ENCODE peak calls at places on chromosomes 1 and 21, in six cellular contexts. X is lower lobe of right lung; B is left ventricle myocardium inferior; U is CD4-positive, CD25-positive, alpha-beta regulatory T cell; T is small intestine; N is left lung. F is an unnamed sample.

GRCh38 chr1:159699653-159700052 is 14.7 kb downstream of the CRP start:
- DNase-seq in X (no peak), B (no peak), U (no peak), T (no peak), N (no peak), F (no peak)

GRCh38 chr1:59554011-59554673 is 257.2 kb downstream of the FGGY start:
- DNase-seq in X (no peak), B (no peak), U (no peak), T (no peak), N (peak; percentile 49), F (no peak)

GRCh38 chr1:183882328-183883167 is 77.6 kb downstream of the RGL1 start:
- DNase-seq in X (no peak), B (no peak), U (no peak), T (no peak), N (no peak), F (no peak)

GRCh38 chr1:84688461-84689061 is 1.7 kb downstream of the SSX2IP start:
- DNase-seq in X (no peak), B (no peak), U (no peak), T (peak; percentile 64), N (no peak), F (no peak)

GRCh38 chr1:109768335-109768650 is 4.6 kb upstream of the EPS8L3 start:
- DNase-seq in X (no peak), B (peak; percentile 5), U (no peak), T (no peak), N (peak; percentile 25), F (no peak)

GRCh38 chr1:59415876-59416275 is 119.0 kb downstream of the FGGY start:
- DNase-seq in X (no peak), B (no peak), U (no peak), T (no peak), N (no peak), F (no peak)

GRCh38 chr1:247102381-247102780 is 1.8 kb downstream of the ZNF669 start:
- DNase-seq in X (no peak), B (no peak), U (no peak), T (no peak), N (no peak), F (no peak)

GRCh38 chr1:92883297-92883696 is 51.5 kb downstream of the RPL5 start:
- DNase-seq in X (no peak), B (no peak), U (no peak), T (no peak), N (no peak), F (no peak)

GRCh38 chr1:40421694-40422384 is 28.4 kb upstream of the ZFP69B start:
- DNase-seq in X (no peak), B (no peak), U (no peak), T (no peak), N (no peak), F (no peak)

GRCh38 chr1:74343191-74343590 is 108.0 kb downstream of the TNNI3K start:
- DNase-seq in X (no peak), B (peak; percentile 16), U (no peak), T (no peak), N (peak; percentile 28), F (no peak)

GRCh38 chr21:21085206-21085605 is 87.0 kb downstream of the NCAM2 start:
- DNase-seq in X (no peak), B (no peak), U (no peak), T (no peak), N (no peak), F (no peak)

GRCh38 chr1:33966346-33967141 is 102.7 kb downstream of the HMGB4 start:
- DNase-seq in X (no peak), B (no peak), U (no peak), T (no peak), N (no peak), F (no peak)

GRCh38 chr21:34811368-34811767 is 142.6 kb downstream of the CLIC6 start:
- DNase-seq in X (no peak), B (no peak), U (no peak), T (peak; percentile 47), N (no peak), F (no peak)
- H3K4me1 ChIP-seq in X (peaks cover 48% of the 10 kb centered on the region), B (no peaks in the 10 kb centered on the region), U (peaks cover 44% of the 10 kb centered on the region), T (peaks cover 5% of the 10 kb centered on the region), N (no peaks in the 10 kb centered on the region), F (peaks cover 75% of the 10 kb centered on the region)

DNA sequence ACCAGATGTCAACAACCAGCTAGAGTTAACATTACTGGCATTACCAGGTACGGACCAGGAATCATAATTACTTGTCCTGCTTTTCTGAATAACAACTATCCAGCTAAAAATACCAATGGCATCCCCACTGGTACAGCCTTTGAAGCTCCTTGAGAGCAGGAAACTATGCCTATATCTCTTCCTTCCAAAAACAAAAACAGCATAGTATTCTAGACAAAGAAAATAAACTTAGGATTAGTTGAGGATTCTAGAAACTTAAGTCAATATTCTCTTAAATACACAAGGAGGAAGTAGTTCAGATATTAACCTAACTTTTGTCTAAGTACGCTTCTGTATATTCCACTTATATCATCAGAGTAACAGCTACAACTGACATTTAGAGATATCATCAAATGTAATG is 3.0 kb downstream of the FUBP1 start:
- DNase-seq in X (no peak), B (no peak), U (no peak), T (peak; percentile 11), N (no peak), F (no peak)
- H3K4me1 ChIP-seq in X (peaks cover 49% of the 10 kb centered on the region), B (peaks cover 81% of the 10 kb centered on the region), U (peaks cover 76% of the 10 kb centered on the region), T (no peaks in the 10 kb centered on the region), N (peaks cover 16% of the 10 kb centered on the region), F (peaks cover 25% of the 10 kb centered on the region)

DNA sequence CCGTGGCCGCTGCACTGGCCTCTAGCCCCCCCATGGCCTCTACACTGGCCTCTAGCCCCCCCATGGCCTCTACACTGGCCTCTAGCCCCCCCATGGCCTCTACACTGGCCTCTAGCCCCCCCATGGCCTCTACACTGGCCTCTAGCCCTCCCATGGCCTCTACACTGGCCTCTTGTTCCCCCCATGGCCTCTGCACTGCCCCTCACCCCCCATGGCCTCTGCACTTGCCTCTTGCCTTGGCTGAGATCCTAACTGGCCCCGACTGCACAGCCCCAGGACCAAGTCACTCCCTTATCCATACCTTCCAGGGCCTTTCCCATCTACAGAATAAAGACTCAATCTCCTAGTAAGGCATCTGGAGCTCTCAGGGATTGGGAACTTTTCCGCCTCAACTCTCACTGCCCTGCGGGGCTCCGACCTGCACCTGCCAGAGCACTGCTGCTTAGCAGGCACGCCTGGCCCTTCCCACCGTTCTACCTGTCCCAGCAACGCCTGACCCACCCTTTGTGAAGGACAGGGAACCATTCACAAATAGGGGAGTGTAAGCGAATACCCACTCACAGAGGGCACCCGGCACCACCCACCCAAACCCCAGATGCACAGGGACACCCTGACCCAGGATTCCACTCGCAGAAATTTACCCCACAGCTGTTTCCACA is 38.8 kb downstream of the ACOT7 start:
- DNase-seq in X (no peak), B (no peak), U (no peak), T (no peak), N (no peak), F (no peak)
- H3K4me1 ChIP-seq in X (peaks cover 49% of the 10 kb centered on the region), B (peaks cover 70% of the 10 kb centered on the region), U (peaks cover 18% of the 10 kb centered on the region), T (peaks cover 4% of the 10 kb centered on the region), N (peaks cover 16% of the 10 kb centered on the region), F (peaks cover 61% of the 10 kb centered on the region)

GRCh38 chr1:209231476-209232156 is 351.9 kb upstream of the CAMK1G start:
- DNase-seq in X (no peak), B (no peak), U (no peak), T (no peak), N (peak; percentile 75), F (no peak)
- H3K4me1 ChIP-seq in X (no peaks in the 10 kb centered on the region), B (no peaks in the 10 kb centered on the region), U (no peaks in the 10 kb centered on the region), T (no peaks in the 10 kb centered on the region), N (no peaks in the 10 kb centered on the region), F (peaks cover 10% of the 10 kb centered on the region)

GRCh38 chr1:66403031-66403731 is 130.8 kb upstream of the SGIP1 start:
- DNase-seq in X (no peak), B (no peak), U (no peak), T (no peak), N (no peak), F (no peak)
- H3K4me1 ChIP-seq in X (peaks cover 11% of the 10 kb centered on the region), B (peaks cover 29% of the 10 kb centered on the region), U (no peaks in the 10 kb centered on the region), T (no peaks in the 10 kb centered on the region), N (no peaks in the 10 kb centered on the region), F (no peaks in the 10 kb centered on the region)

GRCh38 chr1:36380782-36381181 is 4.9 kb downstream of the STK40 start:
- DNase-seq in X (no peak), B (no peak), U (no peak), T (no peak), N (no peak), F (no peak)
- H3K4me1 ChIP-seq in X (peaks cover 71% of the 10 kb centered on the region), B (peaks cover 96% of the 10 kb centered on the region), U (peaks cover 58% of the 10 kb centered on the region), T (peaks cover 3% of the 10 kb centered on the region), N (peaks cover 13% of the 10 kb centered on the region), F (no peaks in the 10 kb centered on the region)